ENCODE peak calls at places on chromosomes 1 and 21, in six cellular contexts. M is right lobe of liver, N is colonic mucosa, O is tibial nerve, Q is fibroblast of lung, R is RWPE1. Y is an unnamed sample.

GRCh38 chr21:34986561-34987533 is 62.3 kb downstream of the RUNX1 start:
- DNase-seq in M (no peak), N (no peak), O (no peak), Q (peak), R (no peak), Y (peak)

GRCh38 chr1:97919568-97920261 is 1.1 kb downstream of the DPYD start:
- DNase-seq in M (no peak), N (no peak), O (no peak), Q (peak), R (peak), Y (no peak)

GRCh38 chr1:54715493-54716298 is at the start of gene TTC4:
- DNase-seq in M (peak), N (peak), O (peak), Q (peak), R (peak), Y (peak)

GRCh38 chr1:179742717-179743678 is at the start of gene FAM163A:
- DNase-seq in M (no peak), N (no peak), O (no peak), Q (no peak), R (no peak), Y (no peak)

GRCh38 chr1:201309420-201309819 is 26.1 kb downstream of the PKP1 start:
- DNase-seq in M (peak), N (peak), O (peak), Q (peak), R (peak), Y (no peak)

GRCh38 chr1:2611621-2612437 is 21.0 kb downstream of the MMEL1 start:
- DNase-seq in M (no peak), N (no peak), O (no peak), Q (no peak), R (no peak), Y (no peak)

GRCh38 chr21:44428281-44428942 is 26.9 kb upstream of the LRRC3 start:
- DNase-seq in M (peak), N (peak), O (no peak), Q (no peak), R (peak), Y (peak)

GRCh38 chr1:164764333-164764732 is 205.3 kb downstream of the PBX1 start:
- DNase-seq in M (no peak), N (no peak), O (no peak), Q (peak), R (no peak), Y (no peak)

GRCh38 chr1:84665703-84666317 is 24.5 kb downstream of the SSX2IP start:
- DNase-seq in M (no peak), N (no peak), O (no peak), Q (peak), R (no peak), Y (no peak)

GRCh38 chr1:32702599-32703478 is at the start of gene SYNC:
- DNase-seq in M (peak), N (peak), O (peak), Q (peak), R (peak), Y (no peak)

GRCh38 chr21:36282568-36283230 is 37.3 kb upstream of the MORC3 start:
- DNase-seq in M (no peak), N (no peak), O (no peak), Q (peak), R (no peak), Y (no peak)

GRCh38 chr1:53734650-53735211 is 4.2 kb downstream of the GLIS1 start:
- DNase-seq in M (no peak), N (no peak), O (no peak), Q (peak), R (no peak), Y (no peak)

GRCh38 chr1:229557214-229557850 is 1.2 kb downstream of the ABCB10 start:
- DNase-seq in M (no peak), N (no peak), O (no peak), Q (peak), R (no peak), Y (no peak)

GRCh38 chr1:210313046-210313445 is 15.7 kb upstream of the HHAT start:
- DNase-seq in M (no peak), N (no peak), O (no peak), Q (no peak), R (no peak), Y (no peak)

GRCh38 chr1:107858323-107858722 is 106.7 kb downstream of the VAV3 start:
- DNase-seq in M (no peak), N (no peak), O (no peak), Q (no peak), R (no peak), Y (no peak)

GRCh38 chr1:225941220-225941948 is at the start of gene LEFTY2:
- DNase-seq in M (no peak), N (no peak), O (no peak), Q (no peak), R (no peak), Y (no peak)

GRCh38 chr1:84724128-84724860 is 34.0 kb upstream of the SSX2IP start:
- DNase-seq in M (peak), N (no peak), O (no peak), Q (no peak), R (no peak), Y (peak)

GRCh38 chr1:239287296-239287695 is 99.1 kb upstream of the CHRM3 start:
- DNase-seq in M (no peak), N (no peak), O (no peak), Q (no peak), R (no peak), Y (no peak)

GRCh38 chr1:8589571-8589970 is 227.9 kb downstream of the RERE start:
- DNase-seq in M (no peak), N (no peak), O (no peak), Q (no peak), R (no peak), Y (no peak)

GRCh38 chr1:54064244-54064643 is 10.8 kb downstream of the TCEANC2 start:
- DNase-seq in M (no peak), N (no peak), O (no peak), Q (peak), R (no peak), Y (no peak)

GRCh38 chr1:2381741-2382620 is 9.4 kb downstream of the MORN1 start:
- DNase-seq in M (peak), N (peak), O (peak), Q (peak), R (peak), Y (peak)

GRCh38 chr1:11037740-11038182 is 9.3 kb downstream of the MASP2 start:
- DNase-seq in M (peak), N (peak), O (peak), Q (peak), R (peak), Y (peak)

GRCh38 chr1:36594041-36594440 is 111.3 kb upstream of the CSF3R start:
- DNase-seq in M (no peak), N (no peak), O (no peak), Q (no peak), R (no peak), Y (no peak)

GRCh38 chr1:156247460-156248322 is at the start of gene PAQR6:
- DNase-seq in M (no peak), N (no peak), O (peak), Q (no peak), R (no peak), Y (no peak)

GRCh38 chr1:167797005-167797404 is 75.2 kb downstream of the MPZL1 start:
- DNase-seq in M (no peak), N (no peak), O (peak), Q (peak), R (peak), Y (no peak)

GRCh38 chr1:222241410-222241809 is 306.5 kb downstream of the HHIPL2 start:
- DNase-seq in M (no peak), N (no peak), O (no peak), Q (no peak), R (no peak), Y (no peak)

GRCh38 chr1:39649786-39650185 is 10.3 kb upstream of the HEYL start:
- DNase-seq in M (no peak), N (no peak), O (no peak), Q (no peak), R (no peak), Y (no peak)

GRCh38 chr1:116763116-116763786 is 9.0 kb downstream of the CD2 start:
- DNase-seq in M (no peak), N (no peak), O (no peak), Q (no peak), R (no peak), Y (peak)

GRCh38 chr1:12851779-12852178 is 3.3 kb upstream of the HNRNPCL1 start:
- DNase-seq in M (no peak), N (no peak), O (no peak), Q (no peak), R (peak), Y (no peak)

GRCh38 chr1:185439727-185440415 is 122.8 kb upstream of the IVNS1ABP start:
- DNase-seq in M (no peak), N (no peak), O (no peak), Q (peak), R (peak), Y (no peak)

GRCh38 chr1:162130308-162130707 is 60.8 kb downstream of the NOS1AP start:
- DNase-seq in M (no peak), N (no peak), O (no peak), Q (no peak), R (no peak), Y (no peak)

GRCh38 chr1:6358144-6358624 is 35.4 kb downstream of the ACOT7 start:
- DNase-seq in M (no peak), N (no peak), O (no peak), Q (peak), R (peak), Y (peak)

GRCh38 chr1:35894183-35894582 is 11.2 kb downstream of the AGO1 start:
- DNase-seq in M (no peak), N (no peak), O (no peak), Q (peak), R (no peak), Y (no peak)

GRCh38 chr1:154744352-154744751 is 125.7 kb downstream of the KCNN3 start:
- DNase-seq in M (no peak), N (no peak), O (no peak), Q (no peak), R (no peak), Y (no peak)

GRCh38 chr21:41899431-41900202 is 20.5 kb upstream of the PRDM15 start:
- DNase-seq in M (no peak), N (no peak), O (no peak), Q (no peak), R (no peak), Y (peak)

GRCh38 chr1:210231846-210232523 is 611 bp upstream of the SERTAD4 start:
- DNase-seq in M (no peak), N (no peak), O (no peak), Q (peak), R (no peak), Y (no peak)

GRCh38 chr21:15352009-15352408 is 287.2 kb upstream of the NRIP1 start:
- DNase-seq in M (no peak), N (no peak), O (no peak), Q (no peak), R (no peak), Y (no peak)
- H3K27ac ChIP-seq in M (no peak), N (no peak), O (no peak), Q (no peak), R (no peak), Y (no peak)

DNA sequence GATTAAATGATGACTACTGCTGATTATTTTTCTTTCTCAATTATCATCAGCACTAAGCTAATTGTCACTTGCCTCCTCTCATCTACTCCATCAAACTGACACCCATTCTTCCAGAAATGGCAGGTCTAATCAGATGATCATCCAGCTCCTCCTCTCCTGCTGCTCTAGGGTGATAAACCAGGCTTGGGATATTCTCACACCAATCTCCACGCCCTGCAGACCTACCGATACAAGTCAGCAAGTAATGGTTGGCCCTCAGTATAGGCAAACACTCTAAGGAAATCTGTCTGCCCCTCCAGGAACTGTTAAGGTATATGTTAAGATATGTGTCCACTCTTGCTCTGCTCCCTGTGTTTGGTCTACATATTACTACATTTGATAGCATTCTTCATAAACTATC is 36.3 kb upstream of the C1orf21 start:
- DNase-seq in M (no peak), N (no peak), O (no peak), Q (no peak), R (no peak), Y (no peak)
- H3K27ac ChIP-seq in M (no peak), N (no peak), O (no peak), Q (no peak), R (no peak), Y (no peak)

DNA sequence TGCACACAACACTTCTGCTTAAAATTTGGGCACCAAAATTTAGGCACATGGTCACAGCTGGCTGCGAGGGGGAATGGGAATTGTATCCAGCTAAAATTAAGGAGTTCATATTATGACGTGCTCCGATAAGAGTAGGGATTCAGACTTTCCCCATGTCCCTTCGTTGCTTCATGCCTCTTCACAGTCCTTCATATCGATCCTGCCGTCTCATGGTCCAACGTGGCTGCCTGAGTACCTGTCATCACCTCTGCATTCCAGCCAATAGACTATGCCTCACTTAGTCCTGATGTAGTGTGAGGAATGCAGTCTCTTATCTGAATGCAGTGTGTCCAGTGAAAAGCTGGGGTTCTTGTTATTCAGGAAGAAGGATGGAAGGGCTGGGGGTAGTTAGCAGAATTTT is 108.6 kb downstream of the SIK1 start:
- DNase-seq in M (no peak), N (no peak), O (no peak), Q (no peak), R (no peak), Y (no peak)
- H3K27ac ChIP-seq in M (no peak), N (no peak), O (peak), Q (no peak), R (peak), Y (no peak)

GRCh38 chr1:216458807-216459206 is 35.6 kb upstream of the USH2A start:
- DNase-seq in M (no peak), N (no peak), O (no peak), Q (peak), R (no peak), Y (no peak)
- H3K27ac ChIP-seq in M (no peak), N (no peak), O (no peak), Q (no peak), R (no peak), Y (no peak)

DNA sequence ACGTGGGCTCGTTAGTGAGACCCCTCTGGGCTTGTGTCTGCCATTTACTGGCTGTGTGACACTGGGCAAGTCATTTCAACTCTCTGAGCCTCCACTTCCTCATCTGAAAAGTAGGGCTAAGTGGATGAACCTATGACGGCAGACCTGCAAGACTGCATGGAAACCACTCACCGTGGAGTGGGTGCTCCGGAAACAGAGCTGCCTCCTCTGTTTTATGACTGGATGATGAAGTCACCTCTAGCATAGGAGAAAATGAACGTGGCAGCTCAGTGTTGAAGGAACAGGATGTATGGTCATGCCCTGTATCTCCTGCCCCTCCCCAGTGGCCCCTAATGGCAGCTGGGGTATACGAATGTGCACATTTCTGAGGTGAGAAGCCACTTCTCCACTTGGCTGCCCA is 40.5 kb downstream of the STPG1 start:
- DNase-seq in M (no peak), N (no peak), O (no peak), Q (no peak), R (no peak), Y (no peak)
- H3K27ac ChIP-seq in M (no peak), N (no peak), O (no peak), Q (no peak), R (peak), Y (no peak)

DNA sequence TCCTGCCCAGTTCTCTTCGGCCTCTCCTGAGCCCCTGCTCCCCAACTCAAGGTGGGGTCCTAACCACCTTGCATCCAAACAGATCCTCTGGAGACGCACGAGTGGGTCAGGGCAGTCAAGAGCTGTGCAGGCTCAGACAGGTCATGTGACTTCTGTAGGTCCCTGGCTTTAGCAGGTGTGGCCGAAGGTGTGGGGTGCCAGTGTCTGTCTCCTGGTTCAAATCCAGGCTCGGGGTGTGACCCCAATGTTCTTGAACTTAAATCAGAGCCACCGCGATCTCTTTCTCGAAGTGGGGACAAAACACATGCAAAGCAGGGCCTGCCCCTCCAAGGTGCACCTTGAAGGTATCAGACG is 27.4 kb upstream of the ECE1 start:
- DNase-seq in M (no peak), N (no peak), O (no peak), Q (no peak), R (no peak), Y (no peak)
- H3K27ac ChIP-seq in M (peak), N (peak), O (peak), Q (peak), R (peak), Y (no peak)

GRCh38 chr1:203521812-203522211 is 27.9 kb downstream of the OPTC start:
- DNase-seq in M (no peak), N (no peak), O (no peak), Q (no peak), R (no peak), Y (no peak)
- H3K27ac ChIP-seq in M (no peak), N (no peak), O (peak), Q (no peak), R (no peak), Y (no peak)

DNA sequence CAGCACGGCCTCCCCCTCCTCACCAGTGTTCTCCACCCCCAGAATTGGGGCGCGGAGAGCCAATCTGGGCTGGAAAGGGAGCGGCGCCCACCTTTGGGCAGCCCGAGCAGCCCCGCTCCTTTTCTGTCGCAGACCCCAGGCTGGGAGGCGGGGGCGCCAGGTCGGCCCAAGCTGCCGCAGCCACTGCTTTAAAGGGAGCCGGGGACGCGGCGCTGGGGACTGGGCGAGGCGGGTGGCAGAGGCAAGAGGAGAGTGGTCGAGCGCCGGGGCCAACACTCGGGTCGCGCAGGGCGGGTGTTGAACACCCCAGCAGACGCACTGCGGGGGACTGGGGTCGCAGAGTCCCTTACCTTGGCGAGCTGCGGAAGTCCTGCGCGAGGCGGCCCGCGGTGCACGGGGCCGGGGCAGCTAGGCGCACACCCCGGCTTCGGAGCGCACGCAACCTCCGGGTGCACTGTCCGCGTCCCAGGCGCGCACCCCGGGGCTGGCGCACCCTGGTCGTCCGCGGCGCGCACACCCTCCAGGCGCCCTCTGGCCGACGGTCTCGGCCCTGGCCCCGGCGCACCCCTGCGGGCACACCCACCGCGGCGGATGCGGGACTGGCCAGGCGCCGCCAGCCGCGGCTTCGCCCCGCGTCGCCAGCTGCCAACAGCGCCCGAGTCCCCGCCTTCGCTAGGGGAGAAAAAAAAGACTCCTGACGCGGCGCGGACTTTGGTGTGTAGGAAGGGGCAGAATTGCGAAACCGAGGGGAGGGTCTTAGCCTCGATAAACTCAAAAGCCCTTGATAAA is at the start of gene KANK4:
- DNase-seq in M (peak), N (peak), O (no peak), Q (no peak), R (no peak), Y (no peak)
- H3K27ac ChIP-seq in M (no peak), N (no peak), O (peak), Q (no peak), R (no peak), Y (no peak)

GRCh38 chr1:227944066-227944930 is 3.4 kb downstream of the WNT9A start:
- DNase-seq in M (peak), N (peak), O (peak), Q (peak), R (no peak), Y (no peak)

GRCh38 chr1:227943354-227943753 is 4.4 kb downstream of the WNT9A start:
- DNase-seq in M (peak), N (no peak), O (no peak), Q (no peak), R (no peak), Y (no peak)

GRCh38 chr1:227941509-227942020 is 6.2 kb downstream of the WNT9A start:
- DNase-seq in M (peak), N (peak), O (peak), Q (no peak), R (no peak), Y (no peak)

GRCh38 chr1:227942021-227942715 is 5.6 kb downstream of the WNT9A start:
- DNase-seq in M (peak), N (peak), O (peak), Q (no peak), R (no peak), Y (no peak)

GRCh38 chr1:227942716-227943261 is 4.9 kb downstream of the WNT9A start:
- DNase-seq in M (peak), N (peak), O (peak), Q (no peak), R (no peak), Y (no peak)
- H3K27ac ChIP-seq in M (no peak), N (no peak), O (peak), Q (no peak), R (no peak), Y (no peak)